ENCODE peak calls at places on chromosomes 1 and 21, in four cellular contexts. J is CD4-positive, CD25-positive, alpha-beta regulatory T cell; F is naive thymus-derived CD4-positive, alpha-beta T cell; T is heart right ventricle. P is an unnamed sample. For H3K9me3, the result is how much of the 10 kb centered on the place peaks cover.

GRCh38 chr1:157691285-157691920 is 9.2 kb downstream of the FCRL3 start:
- DNase-seq in J (no peak), T (no peak), F (no peak), P (no peak)

GRCh38 chr1:235006132-235006721 is 122.4 kb downstream of the TOMM20 start:
- DNase-seq in F (no peak), T (no peak), J (no peak), P (no peak)

GRCh38 chr1:55604194-55604593 is 389.0 kb upstream of the USP24 start:
- DNase-seq in T (no peak), F (no peak), J (no peak), P (no peak)

GRCh38 chr1:1144122-1144842 is 28.4 kb upstream of the C1orf159 start:
- DNase-seq in J (peak), T (no peak), F (peak), P (peak)

GRCh38 chr1:3162483-3162882 is 93.5 kb downstream of the PRDM16 start:
- DNase-seq in T (no peak), F (no peak), J (no peak), P (no peak)

GRCh38 chr1:183892351-183892793 is 87.5 kb downstream of the RGL1 start:
- DNase-seq in J (no peak), F (no peak), T (no peak), P (no peak)

GRCh38 chr1:204870165-204870912 is at the start of gene NFASC:
- DNase-seq in T (no peak), F (no peak), J (no peak), P (no peak)

GRCh38 chr1:73463848-73464247 is 734.1 kb downstream of the LRRIQ3 start:
- DNase-seq in J (no peak), T (no peak), F (no peak), P (no peak)

GRCh38 chr1:12810691-12811408 is 19.7 kb downstream of the PRAMEF1 start:
- DNase-seq in J (no peak), F (no peak), T (no peak), P (no peak)
- H3K9me3 ChIP-seq in J (under half), F (under half), T (under half), P (under half)

GRCh38 chr1:243246916-243247315 is 8.2 kb downstream of the CEP170 start:
- DNase-seq in T (no peak), J (no peak), F (no peak), P (no peak)

GRCh38 chr1:243251544-243251943 is 3.5 kb downstream of the CEP170 start:
- DNase-seq in F (no peak), J (no peak), T (no peak), P (no peak)

GRCh38 chr1:243250102-243250501 is 5.0 kb downstream of the CEP170 start:
- DNase-seq in T (no peak), J (no peak), F (no peak), P (no peak)

GRCh38 chr1:243247901-243248300 is 7.2 kb downstream of the CEP170 start:
- DNase-seq in T (no peak), F (no peak), J (no peak), P (no peak)

DNA sequence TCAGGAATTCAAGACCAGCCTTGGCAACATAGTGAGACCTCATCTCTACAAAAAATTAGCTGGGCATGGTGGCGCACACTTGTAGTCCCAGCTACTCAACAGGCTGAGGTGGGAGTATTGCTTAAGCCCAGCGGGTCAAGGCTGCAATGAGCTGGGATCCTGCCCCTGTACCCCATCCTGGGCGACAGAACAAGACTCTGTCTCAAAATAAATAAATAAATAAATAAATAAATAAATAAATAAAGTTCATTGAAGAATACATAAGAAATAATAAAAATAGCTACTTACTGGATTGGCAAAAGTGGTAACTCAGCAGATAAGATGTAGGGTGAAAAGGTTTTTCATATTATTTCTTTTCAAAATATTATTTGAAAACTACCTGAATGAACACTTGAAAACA is 5.9 kb downstream of the CEP170 start:
- DNase-seq in J (no peak), F (no peak), T (no peak), P (no peak)
- H3K9me3 ChIP-seq in J (under half), F (under half), T (under half), P (under half)

GRCh38 chr21:21436012-21436545 is 437.9 kb downstream of the NCAM2 start:
- DNase-seq in T (no peak), F (no peak), J (no peak), P (no peak)
- H3K9me3 ChIP-seq in T (under half), F (under half), J (under half), P (under half)

DNA sequence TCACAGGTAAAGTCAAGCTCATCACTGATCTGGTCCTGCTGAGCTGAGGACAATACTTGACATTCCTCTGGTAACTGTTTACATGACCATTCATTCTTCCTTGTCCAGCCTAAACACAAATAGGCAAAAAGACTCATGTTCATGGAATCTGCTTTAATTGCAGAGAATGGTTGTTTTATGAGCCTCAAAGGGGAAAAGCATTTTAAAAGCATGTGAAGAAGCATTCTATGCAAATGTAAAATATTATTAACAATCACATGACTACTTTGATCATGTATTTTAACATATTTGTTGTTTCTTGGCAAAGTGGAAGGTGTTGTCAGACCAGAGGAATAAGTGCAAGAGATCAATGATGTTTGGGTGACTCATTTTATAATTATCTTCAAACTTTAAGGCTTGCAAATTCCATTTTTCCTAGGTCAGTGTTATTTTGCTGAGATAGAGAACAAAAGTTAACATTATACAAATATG is 133.7 kb downstream of the RUNX1 start:
- DNase-seq in T (no peak), J (no peak), F (no peak), P (no peak)
- H3K9me3 ChIP-seq in T (under half), J (under half), F (under half), P (under half)

GRCh38 chr1:60134706-60135105 is 61.1 kb upstream of the C1orf87 start:
- DNase-seq in F (no peak), T (no peak), J (no peak), P (no peak)
- H3K9me3 ChIP-seq in F (under half), T (under half), J (under half), P (under half)

DNA sequence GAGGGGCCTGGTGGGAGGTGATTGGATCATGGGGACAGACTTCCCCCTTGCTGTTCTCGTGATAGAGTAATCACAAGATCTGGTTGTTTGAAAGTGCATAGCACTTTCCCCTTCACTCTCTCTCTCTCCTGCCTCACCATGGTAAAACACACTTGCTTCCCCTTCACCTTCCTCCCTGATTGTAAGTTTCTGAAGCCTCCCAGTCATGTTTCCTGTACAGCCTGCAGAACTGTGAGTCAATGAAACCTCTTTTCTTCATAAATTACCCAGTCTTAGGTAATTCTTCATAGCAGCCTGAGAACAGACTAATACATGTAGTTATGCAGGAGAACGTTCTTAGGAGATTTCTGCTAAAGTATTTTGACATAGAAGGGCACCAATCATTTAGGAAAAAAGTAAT is 59.9 kb upstream of the FBXO28 start:
- DNase-seq in F (no peak), J (no peak), T (no peak), P (no peak)
- H3K9me3 ChIP-seq in F (under half), J (under half), T (under half), P (under half)

P was measured in T-helper 17 cell.